ENCODE peak calls at places on chromosomes 3 and 15, in nine cellular contexts. X is H9, B is left ventricle myocardium inferior, S is colonic mucosa, I is MM.1S, H is astrocyte, J is cardiac muscle cell, W is spleen, G is foreskin keratinocyte. K is an unnamed sample.
A peak's percentile ranks its signal among the peaks of the same experiment; 100 is the strongest.

GRCh38 chr3:190626951-190627620 is 113.2 kb downstream of the IL1RAP start:
- DNase-seq in X (no peak), S (no peak), B (no peak), J (no peak), W (no peak), I (no peak), H (no peak), G (no peak), K (no peak)

GRCh38 chr3:11607816-11608215 is 35.9 kb downstream of the VGLL4 start:
- DNase-seq in X (no peak), J (peak; percentile 36), W (no peak), S (no peak), H (no peak), B (no peak), I (no peak), G (no peak), K (no peak)

GRCh38 chr15:97963779-97964178 is 3.3 kb downstream of the ARRDC4 start:
- DNase-seq in S (no peak), I (no peak), B (no peak), W (no peak), G (no peak), X (no peak), H (no peak), J (no peak), K (no peak)

GRCh38 chr15:73346735-73347312 is 21.9 kb downstream of the HCN4 start:
- DNase-seq in J (peak; percentile 92), X (peak; percentile 81), H (peak; percentile 22), B (peak; percentile 61), G (peak; percentile 5), I (peak; percentile 71), W (no peak), S (peak; percentile 67), K (no peak)

GRCh38 chr15:101009176-101009575 is 90.0 kb downstream of the LRRK1 start:
- DNase-seq in S (peak; percentile 16), X (peak; percentile 16), W (no peak), J (no peak), B (no peak), G (no peak), H (no peak), I (no peak), K (no peak)

GRCh38 chr3:36729204-36730056 is 34.9 kb downstream of the DCLK3 start:
- DNase-seq in G (no peak), B (no peak), I (peak; percentile 35), S (no peak), W (no peak), J (peak; percentile 48), H (peak; percentile 43), X (no peak), K (peak; percentile 23)

GRCh38 chr3:63920001-63920400 is 7.8 kb upstream of the SCAANT1 start:
- DNase-seq in W (no peak), G (no peak), X (no peak), J (no peak), S (no peak), I (no peak), B (no peak), H (no peak), K (no peak)

GRCh38 chr3:8856721-8857120 is 87.3 kb upstream of the OXTR start:
- DNase-seq in H (peak; percentile 90), B (no peak), S (no peak), I (no peak), W (no peak), J (no peak), X (no peak), G (no peak), K (peak; percentile 42)

GRCh38 chr15:68114356-68114755 is 60.2 kb downstream of the PIAS1 start:
- DNase-seq in S (no peak), G (no peak), W (no peak), X (no peak), B (no peak), I (peak; percentile 76), J (no peak), H (peak; percentile 42), K (no peak)

GRCh38 chr3:102510663-102511062 is 75.8 kb downstream of the ZPLD1 start:
- DNase-seq in S (no peak), G (peak; percentile 61), B (no peak), I (no peak), X (no peak), W (no peak), J (no peak), H (peak; percentile 15), K (no peak)

GRCh38 chr15:58348095-58348812 is 83.5 kb upstream of the LIPC start:
- DNase-seq in W (no peak), X (no peak), B (no peak), S (no peak), H (no peak), J (no peak), I (peak; percentile 16), G (no peak), K (no peak)

GRCh38 chr15:58475573-58476524 is 44.1 kb downstream of the LIPC start:
- DNase-seq in H (peak; percentile 82), B (no peak), G (no peak), S (no peak), I (no peak), W (no peak), X (no peak), J (no peak), K (no peak)

GRCh38 chr15:68277131-68277604 is 377 bp upstream of the FEM1B start:
- DNase-seq in B (no peak), X (no peak), J (peak; percentile 56), G (no peak), H (peak; percentile 52), I (no peak), W (no peak), S (peak; percentile 48), K (no peak)

GRCh38 chr3:84547971-84548970 is 410.5 kb upstream of the CADM2 start:
- DNase-seq in S (no peak), I (peak; percentile 48), B (no peak), X (peak; percentile 89), G (no peak), J (peak; percentile 67), W (no peak), H (no peak), K (no peak)

GRCh38 chr3:53719796-53720195 is 126.4 kb downstream of the CHDH start:
- DNase-seq in G (no peak), H (no peak), W (no peak), B (no peak), X (no peak), J (no peak), S (no peak), I (no peak), K (no peak)

GRCh38 chr3:50651445-50651844 is 23.3 kb upstream of the DOCK3 start:
- DNase-seq in X (no peak), G (no peak), I (no peak), S (no peak), J (no peak), W (no peak), H (no peak), B (no peak), K (no peak)

GRCh38 chr3:174758943-174759342 is 100.2 kb upstream of the NAALADL2 start:
- DNase-seq in X (no peak), J (no peak), W (no peak), B (no peak), S (no peak), H (no peak), G (no peak), I (no peak), K (no peak)

GRCh38 chr3:43024183-43024865 is 45.2 kb downstream of the GASK1A start:
- DNase-seq in S (no peak), J (no peak), X (no peak), B (no peak), W (no peak), G (no peak), I (no peak), H (no peak), K (no peak)

GRCh38 chr3:39147711-39148115 is 5.7 kb downstream of the CSRNP1 start:
- DNase-seq in S (peak; percentile 37), X (no peak), G (no peak), I (peak; percentile 58), H (peak; percentile 30), W (peak; percentile 90), J (no peak), B (no peak), K (no peak)

GRCh38 chr3:39144748-39145380 is 8.5 kb downstream of the CSRNP1 start:
- DNase-seq in I (no peak), J (no peak), W (peak; percentile 75), H (no peak), S (no peak), X (peak; percentile 18), G (no peak), B (no peak), K (no peak)

GRCh38 chr3:39147374-39147709 is 6.0 kb downstream of the CSRNP1 start:
- DNase-seq in S (no peak), H (no peak), W (no peak), J (no peak), B (no peak), I (no peak), X (no peak), G (no peak), K (no peak)

GRCh38 chr3:39146611-39147373 is 6.6 kb downstream of the CSRNP1 start:
- DNase-seq in J (no peak), G (peak; percentile 95), B (peak; percentile 65), I (no peak), W (peak; percentile 92), S (peak; percentile 84), X (peak; percentile 37), H (peak; percentile 98), K (peak; percentile 97)

DNA sequence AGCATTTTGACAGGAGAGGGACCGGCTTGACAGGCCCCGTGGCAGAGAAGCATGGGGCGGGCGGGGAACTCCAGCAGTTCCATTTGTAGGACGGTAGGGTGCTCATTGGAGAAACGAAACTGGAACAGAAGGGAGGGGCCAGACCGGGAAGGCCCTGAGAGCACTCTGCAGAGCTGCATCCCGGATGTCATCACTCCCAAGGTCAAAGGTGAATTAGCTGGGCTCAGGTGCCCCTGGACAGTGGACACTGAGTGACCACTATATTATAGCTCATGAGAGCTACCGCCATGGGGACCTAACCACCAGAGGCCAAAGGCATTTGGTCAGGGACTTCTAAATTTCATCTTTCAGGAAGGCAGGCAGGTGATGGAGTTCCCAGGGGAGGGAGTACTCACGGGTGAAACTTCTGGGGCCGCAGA is 7.3 kb downstream of the CSRNP1 start:
- DNase-seq in H (no peak), G (no peak), I (no peak), J (no peak), B (no peak), W (no peak), S (peak; percentile 82), X (peak; percentile 29), K (no peak)
- TF ChIP-seq CTCF in H (no peak), G (peak; percentile 50), I (no peak), J (no peak), B (peak; percentile 43), W (no peak), S (peak; percentile 36), X (no peak), K (no peak)

GRCh38 chr15:96398769-96399168 is 68.3 kb downstream of the NR2F2 start:
- DNase-seq in W (no peak), B (no peak), X (no peak), H (no peak), G (no peak), J (no peak), S (no peak), I (no peak), K (no peak)
- H3K27me3 ChIP-seq in W (no peaks in the 10 kb centered on the region), B (peaks cover 50% of the 10 kb centered on the region), X (peaks cover 4% of the 10 kb centered on the region), H (no peaks in the 10 kb centered on the region), G (peaks cover under 1% of the 10 kb centered on the region), J (peaks cover 82% of the 10 kb centered on the region), S (no peaks in the 10 kb centered on the region), I (no peaks in the 10 kb centered on the region), K (peaks cover 3% of the 10 kb centered on the region)

GRCh38 chr3:72263223-72264015 is 478.5 kb upstream of the PROK2 start:
- DNase-seq in I (no peak), H (no peak), S (no peak), X (no peak), W (no peak), J (no peak), B (no peak), G (no peak), K (no peak)
- TF ChIP-seq CTCF in I (no peak), H (no peak), S (no peak), X (no peak), W (no peak), J (no peak), B (no peak), G (no peak), K (no peak)

GRCh38 chr15:96504371-96504770 is 173.9 kb downstream of the NR2F2 start:
- DNase-seq in B (no peak), I (no peak), G (no peak), X (no peak), H (no peak), W (no peak), S (no peak), J (no peak), K (no peak)
- H3K27me3 ChIP-seq in B (peaks cover 16% of the 10 kb centered on the region), I (no peaks in the 10 kb centered on the region), G (no peaks in the 10 kb centered on the region), X (no peaks in the 10 kb centered on the region), H (no peaks in the 10 kb centered on the region), W (no peaks in the 10 kb centered on the region), S (no peaks in the 10 kb centered on the region), J (no peaks in the 10 kb centered on the region), K (no peaks in the 10 kb centered on the region)